ENCODE peak calls at places on chromosomes 11 and 22, in five cellular contexts. Z is ovary, E is sigmoid colon, K is body of pancreas, X is NB4. I is an unnamed sample.
A peak's percentile ranks its signal among the peaks of the same experiment; 100 is the strongest.

GRCh38 chr11:12807621-12808020 is 133.4 kb downstream of the TEAD1 start:
- DNase-seq in Z (no peak), E (no peak), K (no peak), X (no peak), I (no peak)

GRCh38 chr11:34379081-34379480 is 21.3 kb upstream of the ABTB2 start:
- DNase-seq in Z (no peak), E (no peak), K (no peak), X (peak; percentile 89), I (no peak)

GRCh38 chr11:78810489-78811090 is 235.9 kb upstream of the NARS2 start:
- DNase-seq in Z (no peak), E (peak; percentile 73), K (no peak), X (no peak), I (no peak)

GRCh38 chr11:61890536-61891330 is 612 bp downstream of the FADS3 start:
- DNase-seq in Z (peak; percentile 74), E (peak; percentile 87), K (peak; percentile 55), X (peak; percentile 98), I (peak; percentile 69)

GRCh38 chr11:111906680-111907079 is 4.9 kb downstream of the CRYAB start:
- DNase-seq in Z (no peak), E (no peak), K (no peak), X (no peak), I (no peak)

GRCh38 chr11:76789443-76789719 is 6.2 kb downstream of the TSKU start:
- DNase-seq in Z (no peak), E (peak; percentile 19), K (no peak), X (no peak), I (no peak)

GRCh38 chr22:22691716-22692701 is 47.6 kb downstream of the GGTLC2 start:
- DNase-seq in Z (no peak), E (peak; percentile 50), K (peak; percentile 42), X (peak; percentile 10), I (no peak)

GRCh38 chr11:47857485-47858168 is 9.5 kb upstream of the NUP160 start:
- DNase-seq in Z (no peak), E (no peak), K (no peak), X (no peak), I (no peak)

GRCh38 chr11:12089041-12089440 is 21.3 kb upstream of the MICAL2 start:
- DNase-seq in Z (no peak), E (no peak), K (no peak), X (no peak), I (no peak)

GRCh38 chr22:33781396-33781795 is 138.9 kb downstream of the LARGE1 start:
- DNase-seq in Z (no peak), E (no peak), K (peak; percentile 7), X (no peak), I (no peak)

GRCh38 chr11:119493712-119494111 is 70.7 kb upstream of the THY1 start:
- DNase-seq in Z (no peak), E (no peak), K (peak; percentile 12), X (peak; percentile 47), I (no peak)

GRCh38 chr11:80993561-80993960 is 1552.7 kb upstream of the TENM4 start:
- DNase-seq in Z (no peak), E (no peak), K (no peak), X (no peak), I (no peak)

GRCh38 chr22:32752326-32752725 is 49.2 kb upstream of the TIMP3 start:
- DNase-seq in Z (no peak), E (no peak), K (no peak), X (no peak), I (no peak)

GRCh38 chr11:103618532-103618931 is 417.9 kb upstream of the DDI1 start:
- DNase-seq in Z (no peak), E (no peak), K (no peak), X (no peak), I (no peak)

GRCh38 chr11:6650980-6651379 is 4.6 kb downstream of the DCHS1 start:
- DNase-seq in Z (no peak), E (no peak), K (no peak), X (no peak), I (no peak)

GRCh38 chr22:46864314-46865051 is 102.0 kb downstream of the TBC1D22A start:
- DNase-seq in Z (no peak), E (no peak), K (no peak), X (no peak), I (no peak)

GRCh38 chr22:43226368-43226979 is 39.5 kb upstream of the TTLL12 start:
- DNase-seq in Z (peak; percentile 57), E (no peak), K (no peak), X (no peak), I (peak; percentile 56)

GRCh38 chr11:65506770-65507485 is 8.1 kb downstream of the MALAT1 start:
- DNase-seq in Z (peak; percentile 74), E (peak; percentile 85), K (no peak), X (no peak), I (peak; percentile 77)

GRCh38 chr11:65506316-65506769 is 7.5 kb downstream of the MALAT1 start:
- DNase-seq in Z (no peak), E (no peak), K (no peak), X (peak; percentile 75), I (no peak)

GRCh38 chr11:65504671-65505433 is 6.0 kb downstream of the MALAT1 start:
- DNase-seq in Z (no peak), E (peak; percentile 59), K (no peak), X (peak; percentile 28), I (no peak)

GRCh38 chr11:65503923-65504670 is 5.3 kb downstream of the MALAT1 start:
- DNase-seq in Z (no peak), E (peak; percentile 56), K (no peak), X (peak; percentile 39), I (no peak)

GRCh38 chr11:65505434-65506315 is 6.8 kb downstream of the MALAT1 start:
- DNase-seq in Z (peak; percentile 53), E (peak; percentile 70), K (no peak), X (peak; percentile 38), I (no peak)
- TF ChIP-seq POLR2A in Z (no peak), E (peak; percentile 21), K (peak; percentile 65), X (no peak), I (no peak)

GRCh38 chr22:20863356-20863755 is 4.5 kb downstream of the SNAP29 start:
- DNase-seq in Z (no peak), E (no peak), K (no peak), X (no peak), I (no peak)

GRCh38 chr22:20862540-20862939 is 3.7 kb downstream of the SNAP29 start:
- DNase-seq in Z (no peak), E (no peak), K (no peak), X (no peak), I (no peak)

GRCh38 chr22:20865869-20866445 is 7.2 kb downstream of the SNAP29 start:
- DNase-seq in Z (no peak), E (no peak), K (no peak), X (no peak), I (no peak)

GRCh38 chr22:20865331-20865730 is 6.5 kb downstream of the SNAP29 start:
- DNase-seq in Z (no peak), E (no peak), K (no peak), X (no peak), I (no peak)

GRCh38 chr22:20864186-20864908 is 5.5 kb downstream of the SNAP29 start:
- DNase-seq in Z (no peak), E (no peak), K (no peak), X (no peak), I (no peak)
- TF ChIP-seq POLR2A in Z (no peak), E (no peak), K (no peak), X (no peak), I (no peak)

GRCh38 chr11:73982990-73983763 is 534 bp upstream of the UCP2 start:
- DNase-seq in Z (peak; percentile 80), E (peak; percentile 97), K (peak; percentile 95), X (peak; percentile 100), I (peak; percentile 98)
- TF ChIP-seq POLR2A in Z (peak; percentile 16), E (peak; percentile 42), K (peak; percentile 77), X (peak; percentile 76), I (peak; percentile 90)

DNA sequence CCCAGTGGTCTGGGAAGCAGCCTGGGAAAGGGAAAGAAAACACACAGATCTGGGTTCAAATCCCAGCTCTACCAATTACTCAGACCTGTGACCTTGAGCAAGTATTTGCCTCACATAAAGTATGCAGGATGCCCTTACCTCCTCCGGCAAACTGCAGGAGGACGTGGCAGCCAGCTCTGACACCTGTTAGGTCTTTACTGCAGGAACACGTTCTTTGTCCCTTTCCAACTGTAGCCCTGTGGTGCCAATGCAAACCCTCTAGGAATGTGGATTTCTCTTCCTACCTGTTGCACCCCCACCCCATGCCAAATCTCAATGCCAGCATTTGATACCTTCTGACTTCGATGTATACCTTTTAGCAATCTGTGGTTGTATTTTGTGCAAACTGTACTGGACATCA is 6.0 kb downstream of the CPT1A start:
- DNase-seq in Z (no peak), E (no peak), K (no peak), X (no peak), I (no peak)
- TF ChIP-seq POLR2A in Z (no peak), E (no peak), K (no peak), X (no peak), I (no peak)

DNA sequence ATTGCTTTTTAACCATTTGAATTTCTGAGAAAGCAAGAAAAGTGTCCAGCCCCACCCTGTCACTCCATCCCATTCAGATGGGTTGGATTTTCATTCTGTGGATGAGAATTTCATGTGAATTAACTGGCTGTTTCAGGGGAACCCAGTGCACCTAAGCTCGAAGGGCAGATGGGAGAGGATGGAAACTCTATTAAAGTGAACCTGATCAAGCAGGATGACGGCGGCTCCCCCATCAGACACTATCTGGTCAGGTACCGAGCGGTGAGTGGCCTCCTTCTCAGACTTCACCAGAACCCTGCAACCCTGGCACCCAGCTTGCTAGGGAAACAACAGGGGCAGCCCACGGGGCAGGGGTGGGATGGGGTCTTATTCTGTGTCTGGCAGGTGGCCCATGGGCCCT is 58.6 kb upstream of the TTC12 start:
- DNase-seq in Z (no peak), E (no peak), K (no peak), X (no peak), I (no peak)
- TF ChIP-seq POLR2A in Z (no peak), E (no peak), K (no peak), X (no peak), I (no peak)

GRCh38 chr11:121452609-121453150 is at the start of gene SORL1-AS1:
- DNase-seq in Z (no peak), E (no peak), K (peak; percentile 18), X (peak; percentile 50), I (no peak)

GRCh38 chr11:121449626-121450025 is 2.5 kb upstream of the SORL1 start:
- DNase-seq in Z (no peak), E (no peak), K (no peak), X (no peak), I (no peak)

GRCh38 chr11:121451982-121452608 is at the start of gene SORL1:
- DNase-seq in Z (peak; percentile 81), E (peak; percentile 85), K (peak; percentile 71), X (peak; percentile 85), I (peak; percentile 95)

GRCh38 chr11:121450424-121450823 is 1.7 kb upstream of the SORL1 start:
- DNase-seq in Z (no peak), E (no peak), K (no peak), X (peak; percentile 45), I (no peak)

GRCh38 chr11:121451178-121451981 is 734 bp upstream of the SORL1 start:
- DNase-seq in Z (no peak), E (no peak), K (no peak), X (peak; percentile 36), I (no peak)
- TF ChIP-seq POLR2A in Z (no peak), E (peak; percentile 4), K (no peak), X (no peak), I (no peak)

I was measured in upper lobe of left lung.